ENCODE peak calls at places on chromosome 1, in six cellular contexts. Q, G, L, R, P and F are unnamed samples. For H3K27me3, the result is how much of the 10 kb centered on the place peaks cover.

GRCh38 chr1:194629011-194629410 is 1442.6 kb upstream of the B3GALT2 start:
- DNase-seq in R (no peak), Q (no peak), G (no peak), L (no peak), P (no peak), F (no peak)

GRCh38 chr1:151325646-151326429 is 1.4 kb downstream of the PI4KB start:
- DNase-seq in R (no peak), L (no peak), Q (no peak), P (peak), G (no peak), F (no peak)

GRCh38 chr1:23585321-23586022 is 26.2 kb upstream of the ID3 start:
- DNase-seq in R (no peak), L (peak), P (peak), G (no peak), Q (no peak), F (no peak)

GRCh38 chr1:184789899-184790298 is 35.2 kb upstream of the EDEM3 start:
- DNase-seq in P (no peak), R (no peak), L (no peak), Q (no peak), G (no peak), F (no peak)

GRCh38 chr1:200302192-200302892 is 107.5 kb downstream of the ZNF281 start:
- DNase-seq in R (peak), Q (peak), L (no peak), P (no peak), G (no peak), F (peak)

GRCh38 chr1:89148259-89148658 is 22.3 kb upstream of the GBP2 start:
- DNase-seq in Q (no peak), L (no peak), R (no peak), P (peak), G (no peak), F (no peak)

GRCh38 chr1:88061106-88061829 is 622.8 kb upstream of the PKN2 start:
- DNase-seq in L (no peak), R (no peak), P (peak), G (no peak), Q (peak), F (peak)

GRCh38 chr1:115790356-115790755 is 21.8 kb upstream of the CASQ2 start:
- DNase-seq in Q (no peak), G (no peak), R (no peak), P (peak), L (no peak), F (no peak)

GRCh38 chr1:44926311-44926781 is 60.0 kb downstream of the EIF2B3 start:
- DNase-seq in L (no peak), R (no peak), Q (no peak), G (no peak), P (no peak), F (no peak)

GRCh38 chr1:9080704-9081291 is 11.4 kb upstream of the SLC2A5 start:
- DNase-seq in P (peak), L (no peak), G (no peak), R (no peak), Q (peak), F (no peak)

GRCh38 chr1:67803380-67804279 is 29.6 kb downstream of the GNG12 start:
- DNase-seq in L (no peak), G (no peak), Q (no peak), P (no peak), R (no peak), F (no peak)

GRCh38 chr1:28247603-28248272 is 11.6 kb upstream of the SESN2 start:
- DNase-seq in P (no peak), L (no peak), Q (no peak), G (no peak), R (no peak), F (no peak)

DNA sequence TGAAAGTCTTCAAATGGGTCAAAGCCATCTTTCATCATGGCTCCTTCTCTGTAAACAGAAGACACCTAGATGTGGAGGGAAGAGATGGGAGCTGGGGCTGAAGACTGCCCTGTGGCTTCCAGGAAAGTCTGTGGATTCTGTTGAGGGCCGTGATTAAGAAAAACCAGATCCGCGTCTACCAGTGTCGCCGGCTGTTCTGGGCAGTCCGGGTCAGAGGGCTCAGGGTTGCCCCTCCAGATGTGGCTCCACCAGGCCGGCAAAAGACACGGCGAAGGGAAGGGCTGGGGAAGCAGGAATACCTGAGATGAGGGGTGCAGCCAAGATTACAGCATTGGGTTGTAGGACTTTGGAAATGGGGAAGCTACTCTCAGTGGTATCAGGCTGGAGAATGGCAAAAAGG is 162.6 kb downstream of the RHOU start:
- DNase-seq in P (no peak), Q (no peak), R (no peak), G (no peak), L (no peak), F (no peak)
- H3K27me3 ChIP-seq in P (half or more), Q (under half), R (under half), G (under half), L (under half), F (under half)

DNA sequence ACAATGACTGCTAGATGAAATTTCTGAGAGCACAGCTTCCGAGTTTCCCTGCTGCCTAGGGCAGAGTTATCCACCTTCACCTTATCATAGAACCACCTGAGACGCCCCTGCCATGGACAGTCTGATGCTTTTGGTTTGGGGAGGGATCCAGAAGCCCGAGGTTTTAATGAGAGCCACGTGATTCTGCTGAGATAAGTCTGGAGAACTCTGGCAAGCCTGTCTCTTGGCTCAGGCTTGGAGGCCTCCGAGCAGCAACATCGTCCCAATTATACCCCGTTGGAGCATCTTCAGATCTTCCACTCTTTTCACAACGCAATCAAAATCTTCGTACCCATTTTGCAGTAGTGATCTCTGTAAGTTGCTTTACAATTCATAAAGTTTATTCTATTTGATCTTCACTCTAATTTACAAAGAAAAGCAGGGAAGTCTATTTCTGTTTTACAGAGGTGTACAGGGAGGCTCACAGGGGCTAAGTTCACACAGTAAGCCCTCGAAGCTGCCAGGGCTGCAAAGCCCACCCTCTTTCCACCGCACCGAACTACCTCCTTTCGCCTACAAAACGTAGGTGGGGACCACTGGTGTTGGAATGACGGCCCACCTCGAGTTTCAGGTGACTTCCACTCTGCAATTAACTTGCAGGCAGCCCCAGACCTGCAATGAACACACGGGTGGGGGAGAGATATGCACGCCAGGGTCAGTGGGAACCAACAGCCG is 513 bp upstream of the HHAT start:
- DNase-seq in P (no peak), R (no peak), Q (no peak), G (no peak), L (no peak), F (no peak)
- H3K27me3 ChIP-seq in P (under half), R (under half), Q (under half), G (under half), L (under half), F (under half)

DNA sequence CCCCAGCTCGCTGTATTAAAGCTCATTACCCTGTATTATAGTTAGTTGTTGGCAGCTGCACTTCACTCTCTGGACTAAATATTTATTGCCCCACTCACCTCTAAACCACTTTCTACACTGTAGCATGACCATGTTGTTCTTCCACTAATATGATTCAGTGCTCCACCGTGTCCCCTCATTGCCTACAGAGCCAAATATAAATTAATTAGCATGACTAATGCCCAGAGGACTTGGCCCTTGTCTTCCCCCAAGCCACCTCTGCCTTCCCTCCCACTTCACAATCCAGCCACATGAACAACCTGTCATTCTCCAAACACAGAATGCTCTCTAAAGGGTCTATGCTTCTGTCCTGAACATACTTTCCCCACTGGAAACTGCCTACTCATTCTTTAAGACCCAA is 276.5 kb downstream of the PLPP3 start:
- DNase-seq in G (no peak), Q (no peak), L (peak), P (no peak), R (no peak), F (no peak)
- H3K27me3 ChIP-seq in G (under half), Q (under half), L (under half), P (under half), R (under half), F (under half)

GRCh38 chr1:38045431-38046332 is 911 bp downstream of the POU3F1 start:
- DNase-seq in P (no peak), Q (no peak), G (no peak), R (no peak), L (no peak), F (peak)
- H3K27me3 ChIP-seq in P (under half), Q (under half), G (half or more), R (under half), L (half or more), F (under half)

GRCh38 chr1:3603566-3604467 is 7.5 kb downstream of the MEGF6 start:
- DNase-seq in R (no peak), Q (no peak), L (no peak), G (no peak), P (no peak), F (no peak)
- H3K27me3 ChIP-seq in R (under half), Q (under half), L (under half), G (under half), P (under half), F (under half)

GRCh38 chr1:209516771-209517471 is 66.6 kb upstream of the CAMK1G start:
- DNase-seq in P (no peak), L (no peak), Q (no peak), G (no peak), R (no peak), F (no peak)

GRCh38 chr1:209517651-209518050 is 65.9 kb upstream of the CAMK1G start:
- DNase-seq in L (no peak), R (no peak), Q (no peak), P (no peak), G (no peak), F (no peak)

GRCh38 chr1:209519786-209520185 is 63.7 kb upstream of the CAMK1G start:
- DNase-seq in R (no peak), G (no peak), Q (no peak), P (no peak), L (no peak), F (no peak)
- H3K27me3 ChIP-seq in R (under half), G (under half), Q (under half), P (under half), L (under half), F (under half)

DNA sequence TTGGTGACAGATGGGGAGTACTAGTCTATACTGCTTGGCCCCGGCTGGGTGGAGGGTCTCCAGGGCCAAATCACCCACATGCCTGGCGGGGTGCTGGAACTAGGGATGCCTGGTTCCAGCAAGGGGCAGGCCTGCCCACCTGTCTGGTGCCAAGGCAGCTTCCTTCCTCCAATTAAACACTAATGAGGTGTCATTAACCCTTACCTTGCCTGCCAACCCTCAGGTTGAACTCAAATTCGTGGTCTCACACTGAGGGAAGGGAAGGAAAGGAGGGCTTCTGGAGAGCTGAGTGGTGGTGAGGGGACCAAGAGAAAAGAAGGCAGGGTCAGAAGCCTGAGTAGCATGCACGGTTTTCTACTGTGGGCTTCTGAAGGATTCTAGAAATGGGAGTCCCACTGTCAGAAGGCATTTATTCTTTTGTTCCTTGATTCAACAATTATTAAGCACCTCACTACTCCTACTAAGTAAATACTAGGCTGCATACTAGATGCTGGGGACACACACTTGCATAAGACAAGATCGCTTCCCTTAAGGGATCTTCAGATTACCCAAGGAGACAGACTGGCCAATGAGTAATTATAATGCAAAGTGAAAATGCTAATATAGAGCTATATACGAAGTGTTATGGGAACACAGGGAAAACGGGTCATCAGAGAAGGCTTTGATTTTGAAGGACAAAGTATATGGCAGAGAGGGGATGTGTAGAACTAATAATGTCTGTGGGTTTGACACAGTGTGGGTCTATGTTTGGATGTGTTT is 5.9 kb upstream of the EFNA3 start:
- DNase-seq in Q (no peak), L (no peak), P (no peak), G (no peak), R (no peak), F (no peak)
- H3K27me3 ChIP-seq in Q (under half), L (under half), P (under half), G (under half), R (under half), F (under half)

DNA sequence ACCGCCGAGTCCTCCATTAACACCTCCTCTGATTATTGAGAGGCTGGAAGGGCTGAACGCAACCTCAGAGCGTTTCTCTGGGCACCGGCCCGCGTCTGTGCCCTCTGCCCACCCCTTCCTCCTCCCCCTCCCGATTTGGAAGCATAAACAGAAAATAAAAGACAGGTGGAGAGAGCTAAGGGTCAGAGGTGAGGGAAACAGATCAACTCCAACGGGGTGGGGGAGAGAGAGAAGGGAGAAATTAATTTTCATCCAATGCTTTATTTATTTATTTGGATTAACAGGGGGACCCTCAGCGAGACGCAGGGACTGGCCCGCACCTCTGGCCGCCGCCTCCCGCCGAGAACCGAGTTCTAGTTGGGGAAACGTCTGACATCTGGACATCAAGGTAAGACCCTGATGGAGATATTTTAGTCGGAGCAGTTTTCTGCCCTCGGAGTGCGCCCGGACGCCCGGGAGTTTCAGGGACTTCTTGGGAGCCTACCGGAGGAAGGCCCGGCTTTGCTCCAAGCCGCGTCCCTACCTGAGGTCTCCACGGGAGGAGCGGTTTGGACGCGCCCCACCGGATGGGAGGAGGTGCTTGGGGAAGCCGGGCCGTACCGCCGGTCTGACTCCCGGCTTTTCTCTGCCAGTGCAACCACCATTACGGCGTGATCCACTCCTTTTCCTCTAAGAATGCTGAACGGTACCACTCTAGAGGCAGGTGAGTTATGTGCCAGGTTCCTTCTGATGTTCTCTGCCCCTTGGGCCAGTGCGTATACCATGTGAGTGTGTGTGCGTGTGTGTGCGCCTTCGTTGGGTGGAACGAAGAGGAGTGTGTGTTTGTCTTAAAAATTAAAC is 5.1 kb upstream of the LHX9 start:
- DNase-seq in R (no peak), L (no peak), P (no peak), Q (no peak), G (no peak), F (no peak)
- H3K27me3 ChIP-seq in R (half or more), L (half or more), P (under half), Q (half or more), G (half or more), F (half or more)